ENCODE peak calls at places on chromosome 16, in nine cellular contexts. Y is endothelial cell; M is activated CD8-positive, alpha-beta memory T cell treated with anti-CD3 and anti-CD28 coated beads for 24 hours; S is stimulated activated CD4-positive, alpha-beta T cell treated with anti-CD3 and anti-CD28 coated beads, Interleukin-1b, Interleukin-23, amount 100 ng/mL, for 1 hour; P is memory B cell; D is osteocyte; L is activated T-cell treated with anti-CD3 and anti-CD28 coated beads, Interleukin-2, amount 50 U/mL, for 72 hours; Q is HCEC 1CT; O is nucleus accumbens. H is an unnamed sample.

GRCh38 chr16:1078579-1079021 is 6.1 kb downstream of the SSTR5 start:
- DNase-seq in O (no peak), S (no peak), Y (no peak), L (no peak), P (no peak), D (no peak), M (no peak), Q (no peak), H (peak)

GRCh38 chr16:3070608-3071111 is 5.2 kb downstream of the IL32 start:
- DNase-seq in M (no peak), Y (no peak), D (no peak), O (no peak), L (no peak), P (no peak), Q (no peak), S (no peak), H (no peak)

GRCh38 chr16:82050506-82050905 is 15.5 kb downstream of the HSD17B2 start:
- DNase-seq in O (no peak), L (no peak), M (no peak), P (no peak), D (no peak), S (no peak), Y (no peak), Q (no peak), H (no peak)

GRCh38 chr16:21584817-21585216 is 14.6 kb upstream of the METTL9 start:
- DNase-seq in P (no peak), Y (no peak), L (no peak), M (peak), Q (no peak), S (no peak), D (no peak), O (peak), H (no peak)

GRCh38 chr16:69927056-69927757 is 23.9 kb upstream of the CLEC18A start:
- DNase-seq in L (no peak), Q (no peak), S (no peak), D (no peak), P (no peak), M (no peak), O (peak), Y (no peak), H (no peak)

GRCh38 chr16:2531371-2531695 is at the start of gene CEMP1:
- DNase-seq in D (no peak), L (no peak), P (no peak), S (no peak), O (no peak), Q (no peak), M (no peak), Y (no peak), H (no peak)

GRCh38 chr16:7182510-7183109 is 150.0 kb upstream of the RBFOX1 start:
- DNase-seq in S (no peak), Q (no peak), P (no peak), M (no peak), D (no peak), Y (no peak), L (no peak), O (no peak), H (peak)

GRCh38 chr16:84043486-84044107 is 1.0 kb upstream of the SLC38A8 start:
- DNase-seq in M (no peak), Q (no peak), Y (no peak), P (no peak), O (no peak), L (no peak), S (no peak), D (no peak), H (no peak)

GRCh38 chr16:8673611-8674412 is 605 bp upstream of the ABAT start:
- DNase-seq in Y (peak), S (no peak), M (no peak), D (no peak), O (no peak), Q (no peak), L (no peak), P (no peak), H (no peak)

GRCh38 chr16:73177896-73178295 is 130.0 kb upstream of the ZFHX3 start:
- DNase-seq in L (no peak), Q (no peak), M (no peak), P (no peak), Y (no peak), O (no peak), S (no peak), D (peak), H (no peak)

H was measured in HT1080.